ENCODE peak calls at places on chromosomes 16 and 17, in four cellular contexts. S, Y, A and B are unnamed samples.
A peak's percentile ranks its signal among the peaks of the same experiment; 100 is the strongest.

GRCh38 chr17:81280571-81280970 is 14.5 kb downstream of the SLC38A10 start:
- DNase-seq in A (no peak), S (no peak), Y (no peak), B (no peak)

GRCh38 chr17:41771389-41772206 is 14.9 kb downstream of the JUP start:
- DNase-seq in A (no peak), S (no peak), Y (no peak), B (no peak)

GRCh38 chr16:87266846-87267245 is 50.3 kb downstream of the C16orf95 start:
- DNase-seq in A (no peak), Y (no peak), S (no peak), B (no peak)

GRCh38 chr16:56203052-56203451 is 11.8 kb downstream of the GNAO1 start:
- DNase-seq in Y (peak; percentile 38), A (no peak), S (peak; percentile 33), B (peak; percentile 55)

GRCh38 chr17:51164911-51165679 is 1.1 kb upstream of the NME2 start:
- DNase-seq in Y (no peak), S (no peak), A (no peak), B (no peak)

GRCh38 chr16:50462793-50463507 is 85.2 kb upstream of the NKD1 start:
- DNase-seq in A (no peak), Y (no peak), S (no peak), B (no peak)

GRCh38 chr16:84514874-84515835 is 10.7 kb upstream of the MEAK7 start:
- DNase-seq in A (no peak), Y (no peak), S (peak; percentile 66), B (peak; percentile 57)

GRCh38 chr17:34639706-34640425 is 60.5 kb downstream of the TMEM132E start:
- DNase-seq in S (no peak), Y (no peak), A (no peak), B (no peak)

GRCh38 chr16:57976331-57976796 is 5.4 kb upstream of the CNGB1 start:
- DNase-seq in S (no peak), A (no peak), Y (no peak), B (no peak)

GRCh38 chr17:45143767-45144198 is 4.5 kb upstream of the HEXIM1 start:
- DNase-seq in S (no peak), A (no peak), Y (peak; percentile 87), B (no peak)

GRCh38 chr16:9092282-9092962 is 978 bp downstream of the HAPSTR1 start:
- DNase-seq in A (no peak), Y (peak; percentile 35), S (peak; percentile 52), B (peak; percentile 41)

GRCh38 chr16:1998360-1998835 is 8.6 kb downstream of the SYNGR3 start:
- DNase-seq in A (no peak), S (no peak), Y (no peak), B (no peak)

GRCh38 chr17:1082579-1082978 is 85.7 kb downstream of the TIMM22 start:
- DNase-seq in A (no peak), Y (peak; percentile 50), S (no peak), B (no peak)

GRCh38 chr17:78322858-78323455 is 36.9 kb downstream of the SOCS3 start:
- DNase-seq in A (no peak), S (no peak), Y (no peak), B (no peak)